ENCODE peak calls at places on chromosomes 6 and 20, in ten cellular contexts. G, K, X, C, W, N, D, R, Z and F are unnamed samples. For H3K4me1, the result is how much of the 10 kb centered on the place peaks cover.

GRCh38 chr6:163354085-163354484 is 60.4 kb upstream of the QKI start:
- DNase-seq in N (no peak), D (no peak), C (peak), X (no peak), R (no peak), G (no peak), K (peak), W (no peak), Z (peak), F (no peak)

GRCh38 chr6:66128676-66129075 is 421.6 kb upstream of the EYS start:
- DNase-seq in K (no peak), W (no peak), N (no peak), Z (no peak), C (no peak), R (no peak), X (no peak), G (no peak), D (no peak), F (no peak)

GRCh38 chr6:81606965-81607381 is 145.5 kb downstream of the TENT5A start:
- DNase-seq in K (no peak), Z (no peak), G (no peak), C (no peak), W (no peak), X (no peak), D (no peak), N (no peak), R (no peak), F (no peak)

GRCh38 chr20:56322661-56323060 is 36.1 kb upstream of the FAM210B start:
- DNase-seq in C (no peak), X (no peak), N (no peak), K (no peak), G (no peak), Z (no peak), R (no peak), W (no peak), D (no peak), F (no peak)

GRCh38 chr6:130675072-130675471 is 152.1 kb upstream of the SMLR1 start:
- DNase-seq in K (peak), N (no peak), X (no peak), D (no peak), G (no peak), W (no peak), C (peak), R (no peak), Z (no peak), F (no peak)

GRCh38 chr6:10555625-10556309 is 34.6 kb downstream of the GCNT2 start:
- DNase-seq in W (peak), X (peak), N (peak), R (peak), D (peak), Z (peak), G (peak), K (peak), C (peak), F (no peak)

GRCh38 chr6:106510090-106510970 is 119.0 kb downstream of the RTN4IP1 start:
- DNase-seq in R (peak), K (peak), N (peak), X (peak), Z (peak), D (peak), W (peak), G (peak), C (peak), F (peak)

GRCh38 chr6:149403534-149403933 is 3.5 kb downstream of the SUMO4 start:
- DNase-seq in Z (no peak), D (no peak), N (no peak), C (no peak), R (no peak), W (no peak), X (no peak), G (no peak), K (no peak), F (no peak)

GRCh38 chr6:148335582-148335981 is 7.1 kb upstream of the SASH1 start:
- DNase-seq in C (peak), N (no peak), Z (peak), G (no peak), X (no peak), R (no peak), K (peak), W (no peak), D (no peak), F (no peak)

GRCh38 chr20:1871807-1872455 is 23.3 kb upstream of the SIRPA start:
- DNase-seq in N (no peak), Z (no peak), W (no peak), C (no peak), R (no peak), D (no peak), X (no peak), G (no peak), K (no peak), F (no peak)

GRCh38 chr20:19909696-19910095 is 107.5 kb upstream of the NAA20 start:
- DNase-seq in K (no peak), X (peak), N (no peak), G (no peak), Z (no peak), D (peak), W (no peak), C (peak), R (peak), F (no peak)

GRCh38 chr6:34527751-34528670 is 28.1 kb downstream of the SPDEF start:
- DNase-seq in X (no peak), D (no peak), R (no peak), Z (peak), K (no peak), C (no peak), G (no peak), W (no peak), N (no peak), F (no peak)

GRCh38 chr6:162942860-162943259 is 215.1 kb downstream of the PACRG start:
- DNase-seq in D (no peak), Z (peak), K (peak), C (peak), R (no peak), X (no peak), G (no peak), N (no peak), W (no peak), F (no peak)

GRCh38 chr6:138570716-138571020 is 71.4 kb upstream of the NHSL1 start:
- DNase-seq in W (no peak), G (no peak), N (no peak), C (no peak), R (no peak), D (no peak), K (no peak), Z (no peak), X (no peak), F (no peak)

GRCh38 chr6:28910901-28911680 is 12.7 kb downstream of the TRIM27 start:
- DNase-seq in N (no peak), Z (no peak), G (peak), R (no peak), D (no peak), C (no peak), W (no peak), K (no peak), X (no peak), F (no peak)

GRCh38 chr20:43925215-43925614 is 10.6 kb downstream of the TOX2 start:
- DNase-seq in K (no peak), G (no peak), C (no peak), R (no peak), N (no peak), X (no peak), Z (no peak), D (no peak), W (no peak), F (no peak)

GRCh38 chr20:35263609-35264223 is 14.2 kb downstream of the MMP24OS start:
- DNase-seq in W (no peak), Z (no peak), R (peak), G (peak), N (peak), X (no peak), D (no peak), K (no peak), C (no peak), F (no peak)
- H3K27ac ChIP-seq in W (no peak), Z (peak), R (no peak), G (peak), N (peak), X (peak), D (no peak), K (peak), C (peak), F (no peak)

GRCh38 chr6:91137286-91137685 is 550.4 kb upstream of the MAP3K7 start:
- DNase-seq in D (no peak), Z (no peak), N (no peak), R (no peak), X (no peak), K (no peak), C (no peak), W (no peak), G (no peak), F (no peak)

GRCh38 chr6:91144161-91144560 is 557.3 kb upstream of the MAP3K7 start:
- DNase-seq in K (no peak), N (no peak), D (no peak), W (no peak), C (no peak), R (no peak), X (no peak), Z (no peak), G (no peak), F (no peak)

GRCh38 chr6:91141352-91141751 is 554.5 kb upstream of the MAP3K7 start:
- DNase-seq in G (no peak), Z (no peak), D (no peak), W (no peak), N (no peak), R (no peak), C (no peak), X (no peak), K (peak), F (no peak)

DNA sequence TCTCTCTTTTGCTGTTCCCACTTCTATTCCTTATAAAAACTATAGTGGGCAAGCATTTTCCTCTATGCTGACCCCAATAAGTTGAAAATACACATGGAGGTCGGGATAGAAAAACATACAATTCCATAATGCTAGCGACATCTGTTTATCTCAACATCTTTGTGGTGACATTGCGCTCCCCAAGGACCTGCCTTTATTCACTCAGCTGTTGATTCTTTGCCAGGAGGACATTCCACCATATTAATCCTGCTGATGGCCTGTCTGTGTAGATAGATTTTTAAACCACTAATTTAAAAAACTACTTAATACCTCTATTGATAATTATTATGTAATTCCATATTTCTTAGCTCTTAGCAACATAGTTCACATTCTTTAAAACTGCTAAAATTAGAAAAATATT is 555.3 kb upstream of the MAP3K7 start:
- DNase-seq in R (no peak), N (no peak), Z (no peak), X (no peak), G (no peak), D (no peak), W (no peak), K (no peak), C (no peak), F (no peak)
- H3K4me1 ChIP-seq in R (under half), N (under half), Z (under half), X (under half), G (under half), D (under half), W (under half), K (under half), C (under half), F (under half)

GRCh38 chr6:44073612-44074382 is 53.5 kb downstream of the MRPL14 start:
- DNase-seq in G (no peak), W (no peak), R (peak), Z (peak), K (peak), X (no peak), C (no peak), D (no peak), N (no peak), F (no peak)
- H3K27ac ChIP-seq in G (peak), W (peak), R (peak), Z (no peak), K (peak), X (no peak), C (peak), D (peak), N (peak), F (no peak)

GRCh38 chr20:37991506-37992302 is 41.6 kb downstream of the TTI1 start:
- DNase-seq in Z (no peak), K (no peak), G (no peak), R (no peak), C (no peak), W (no peak), D (no peak), N (no peak), X (no peak), F (no peak)

GRCh38 chr20:37987602-37988290 is 45.5 kb downstream of the TTI1 start:
- DNase-seq in N (no peak), W (no peak), G (no peak), X (no peak), K (no peak), D (no peak), C (no peak), R (no peak), Z (peak), F (no peak)

GRCh38 chr20:37990571-37991151 is 42.6 kb downstream of the TTI1 start:
- DNase-seq in Z (no peak), X (peak), N (no peak), K (peak), D (peak), R (peak), C (peak), W (no peak), G (peak), F (peak)

GRCh38 chr20:37988555-37988954 is 44.7 kb downstream of the TTI1 start:
- DNase-seq in G (no peak), K (peak), C (no peak), Z (no peak), X (no peak), D (no peak), R (no peak), W (no peak), N (no peak), F (no peak)

GRCh38 chr20:37989601-37990001 is 43.7 kb downstream of the TTI1 start:
- DNase-seq in C (no peak), D (peak), G (peak), W (no peak), K (peak), Z (no peak), X (peak), N (no peak), R (peak), F (no peak)
- H3K4me1 ChIP-seq in C (half or more), D (half or more), G (under half), W (under half), K (under half), Z (under half), X (half or more), N (under half), R (half or more), F (under half)